ENCODE peak calls at places on chromosome 20, in four cellular contexts. I, Q, U and L are unnamed samples.

GRCh38 chr20:40687384-40688128 is 1.5 kb downstream of the MAFB start:
- DNase-seq in Q (no peak), U (peak), I (peak), L (no peak)

GRCh38 chr20:52747736-52748135 is 224.4 kb upstream of the TSHZ2 start:
- DNase-seq in U (no peak), I (peak), Q (no peak), L (no peak)

GRCh38 chr20:3090565-3090964 is 6.0 kb upstream of the AVP start:
- DNase-seq in U (no peak), Q (no peak), I (no peak), L (no peak)

GRCh38 chr20:6769953-6770831 is 2.7 kb downstream of the BMP2 start:
- DNase-seq in U (peak), I (peak), Q (no peak), L (no peak)

GRCh38 chr20:63399596-63400375 is 38.6 kb upstream of the CHRNA4 start:
- DNase-seq in I (no peak), Q (no peak), U (no peak), L (no peak)

GRCh38 chr20:34163316-34163715 is 51.3 kb upstream of the EIF2S2 start:
- DNase-seq in U (no peak), I (no peak), Q (no peak), L (no peak)

GRCh38 chr20:33789109-33789857 is 21.9 kb upstream of the CHMP4B start:
- DNase-seq in I (peak), U (peak), Q (no peak), L (no peak)

GRCh38 chr20:4812641-4813075 is 90.9 kb downstream of the PRND start:
- DNase-seq in Q (no peak), I (no peak), U (no peak), L (no peak)

GRCh38 chr20:61311656-61312387 is 59.8 kb downstream of the CDH4 start:
- DNase-seq in Q (no peak), U (no peak), I (no peak), L (no peak)

GRCh38 chr20:49313271-49313670 is 35.4 kb upstream of the ZNFX1 start:
- DNase-seq in I (no peak), Q (no peak), U (no peak), L (peak)

GRCh38 chr20:22577515-22578220 is 6.7 kb downstream of the FOXA2 start:
- DNase-seq in Q (no peak), I (no peak), U (peak), L (no peak)

GRCh38 chr20:13220194-13220856 is 749 bp upstream of the ISM1 start:
- DNase-seq in U (peak), Q (peak), I (peak), L (no peak)

GRCh38 chr20:5741089-5741488 is 9.1 kb upstream of the SHLD1 start:
- DNase-seq in Q (no peak), I (no peak), U (no peak), L (no peak)

GRCh38 chr20:36819662-36820061 is 46.1 kb upstream of the DSN1 start:
- DNase-seq in I (no peak), Q (no peak), U (no peak), L (no peak)
- H3K27ac ChIP-seq in I (peak), Q (no peak), U (peak), L (peak)

GRCh38 chr20:10637062-10637559 is 36.7 kb downstream of the JAG1 start:
- DNase-seq in U (no peak), I (no peak), Q (no peak), L (no peak)

GRCh38 chr20:10639762-10640556 is 33.8 kb downstream of the JAG1 start:
- DNase-seq in I (no peak), U (no peak), Q (no peak), L (no peak)

GRCh38 chr20:10640897-10641296 is 32.9 kb downstream of the JAG1 start:
- DNase-seq in I (no peak), Q (no peak), U (no peak), L (no peak)

GRCh38 chr20:10637563-10637962 is 36.2 kb downstream of the JAG1 start:
- DNase-seq in U (no peak), I (no peak), Q (no peak), L (no peak)

GRCh38 chr20:10639051-10639761 is 34.6 kb downstream of the JAG1 start:
- DNase-seq in I (no peak), Q (no peak), U (no peak), L (no peak)
- H3K27ac ChIP-seq in I (peak), Q (no peak), U (peak), L (peak)

DNA sequence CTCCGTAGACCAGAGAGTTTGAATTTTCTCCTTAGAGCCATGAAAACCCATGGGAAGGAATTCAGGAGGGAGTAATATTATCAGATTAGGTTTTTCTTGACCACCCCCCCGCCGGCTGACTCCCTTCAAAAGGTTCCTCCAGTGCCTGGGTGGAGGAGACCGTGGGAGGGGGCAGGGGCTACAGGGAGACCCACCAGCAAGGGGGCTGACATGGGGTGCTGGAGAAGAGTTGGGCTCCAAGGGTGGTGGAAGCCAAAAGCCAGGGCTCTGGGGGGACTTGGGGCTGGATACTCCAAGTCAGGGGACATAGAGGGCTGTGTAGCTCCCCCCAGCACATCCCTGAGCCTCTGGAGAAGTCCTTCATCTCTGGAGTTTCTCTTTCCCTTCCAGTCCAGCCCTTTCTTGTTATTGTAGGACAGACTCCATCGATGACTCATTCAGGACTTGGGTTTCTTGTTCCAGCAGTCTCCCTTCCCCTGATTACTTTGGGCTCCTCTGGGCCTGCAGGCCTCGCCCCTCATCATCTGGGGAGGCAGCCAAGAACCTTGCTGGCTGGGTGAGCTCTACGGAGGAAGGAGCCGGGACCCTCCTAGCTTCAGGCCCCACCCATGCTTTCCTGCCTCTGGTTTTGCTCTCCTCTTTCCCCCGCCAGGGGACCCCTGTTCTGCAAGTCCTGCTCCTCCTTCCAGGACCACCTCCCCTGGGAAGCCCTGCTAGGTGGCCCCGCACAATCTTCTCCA is 10.5 kb upstream of the KIAA1755 start:
- DNase-seq in Q (no peak), U (no peak), I (peak), L (no peak)
- H3K27ac ChIP-seq in Q (no peak), U (no peak), I (peak), L (no peak)

DNA sequence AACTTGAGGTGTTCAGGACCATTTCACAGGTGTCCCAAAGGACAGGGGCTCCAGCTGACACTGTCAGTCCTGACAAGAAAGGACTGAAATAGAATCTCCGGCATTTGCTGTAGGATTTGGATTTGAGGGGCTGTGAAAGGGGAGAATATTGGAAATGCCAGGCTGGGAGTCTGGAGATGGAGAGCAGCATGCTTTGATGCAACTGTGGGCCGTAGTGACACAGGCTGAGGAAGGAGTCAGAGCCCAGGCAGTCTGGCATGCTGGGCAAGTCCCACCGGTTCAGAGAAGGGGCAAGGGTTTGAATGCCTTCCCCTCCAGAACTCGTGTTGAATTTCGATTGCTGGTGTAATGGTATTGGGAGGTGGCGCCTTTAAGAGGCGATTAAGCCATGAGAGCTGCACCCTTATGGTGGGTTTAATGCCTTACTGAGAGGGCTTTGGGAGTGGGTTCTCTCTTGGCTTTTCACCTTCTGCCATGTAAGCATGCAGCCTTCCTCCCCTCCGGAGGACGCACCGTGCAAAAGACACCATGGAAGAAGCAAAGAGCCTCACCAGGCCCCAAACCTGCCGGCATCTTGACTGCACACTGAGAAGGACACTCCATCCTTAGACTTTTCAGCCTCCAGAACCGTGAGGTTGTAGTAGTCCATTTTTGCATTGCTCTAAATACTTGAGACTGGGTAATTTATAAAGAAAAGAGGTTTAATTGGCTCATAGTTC is 9.4 kb upstream of the PYGB start:
- DNase-seq in Q (no peak), U (no peak), I (no peak), L (no peak)
- H3K27ac ChIP-seq in Q (no peak), U (no peak), I (peak), L (no peak)

DNA sequence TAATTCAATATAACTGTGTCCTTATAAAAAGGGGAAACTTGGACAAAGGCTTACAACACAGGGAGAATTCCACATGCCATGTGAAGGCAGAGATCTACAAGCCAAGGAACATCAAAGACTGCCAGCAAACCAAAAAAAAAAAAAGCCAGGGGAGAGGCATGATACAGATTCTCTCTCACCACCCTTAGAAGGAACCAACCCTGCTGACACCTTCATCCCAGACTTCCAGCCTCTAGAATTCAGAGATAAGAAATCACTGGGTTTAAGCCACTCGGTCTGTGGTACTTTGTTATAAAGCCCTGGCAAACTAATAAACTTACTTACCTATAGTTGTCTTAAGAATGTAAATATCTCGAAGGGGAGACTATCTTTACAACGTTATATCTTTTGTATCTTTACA is 4.4 kb downstream of the SERINC3 start:
- DNase-seq in U (no peak), I (no peak), Q (no peak), L (no peak)
- H3K27ac ChIP-seq in U (no peak), I (no peak), Q (no peak), L (no peak)

DNA sequence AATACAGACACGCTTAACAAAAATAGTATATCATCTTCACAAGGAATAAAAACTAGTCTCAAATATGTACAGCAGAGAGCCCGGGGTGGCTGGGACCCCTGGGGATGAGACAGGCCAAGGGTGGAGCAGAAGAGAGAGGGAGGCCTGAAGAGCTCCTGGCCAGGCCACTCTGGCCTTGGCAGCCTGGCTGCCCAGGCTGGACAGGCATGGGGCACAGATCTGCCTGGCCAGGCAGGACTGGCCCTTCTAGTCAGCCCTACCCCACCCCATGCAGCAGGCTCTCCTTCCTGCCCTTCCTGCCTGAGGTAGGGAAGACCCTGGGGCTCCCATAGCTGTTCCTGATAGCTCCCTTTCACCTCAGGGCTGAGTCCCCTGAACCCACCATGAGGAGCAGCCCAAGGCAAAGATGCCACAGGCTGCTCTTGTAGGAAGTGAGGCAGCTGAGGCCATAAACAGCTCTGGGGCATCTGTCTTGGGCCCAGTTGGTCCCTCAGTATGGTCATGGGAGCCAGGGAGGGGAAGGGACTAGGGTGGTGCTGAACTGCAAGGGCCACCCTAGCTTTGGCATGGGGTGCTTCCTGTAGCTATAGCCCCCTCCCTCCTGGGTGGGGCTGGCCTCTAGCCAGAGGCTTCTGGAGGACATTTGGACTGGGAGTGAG is 27.1 kb downstream of the COX4I2 start:
- DNase-seq in Q (no peak), U (no peak), I (no peak), L (no peak)
- H3K27ac ChIP-seq in Q (no peak), U (peak), I (peak), L (peak)

DNA sequence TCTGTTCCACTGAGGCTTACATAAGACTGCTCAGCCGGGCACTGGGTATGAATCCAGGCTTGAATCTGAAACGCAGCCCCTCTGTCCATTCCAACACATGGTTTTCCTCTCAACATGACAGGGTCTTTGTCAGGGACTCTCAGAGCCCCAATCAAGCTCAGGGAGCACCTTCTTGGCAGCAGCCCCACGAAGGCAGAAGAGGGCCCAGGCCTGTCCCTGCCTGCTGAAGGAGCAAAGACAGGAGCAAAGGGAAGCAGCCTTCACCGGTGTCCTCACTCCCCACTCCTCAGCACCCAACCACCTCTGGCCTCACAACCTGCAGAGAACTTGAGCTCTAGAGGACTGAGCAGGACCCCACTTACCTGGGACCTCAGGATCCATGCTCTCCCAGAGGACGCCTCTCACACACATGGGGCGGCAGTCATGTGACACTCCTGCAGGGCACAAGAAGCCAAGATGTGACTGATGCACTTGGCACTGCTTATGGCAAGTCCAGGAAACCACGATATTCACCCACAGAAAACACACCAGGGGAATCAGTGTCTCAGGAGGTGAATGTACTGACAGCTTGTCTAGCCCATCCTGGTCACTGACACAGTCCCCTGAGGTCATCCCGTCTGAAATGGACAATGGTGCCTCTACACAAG is 4.3 kb downstream of the SNHG17 start:
- DNase-seq in U (no peak), I (no peak), Q (no peak), L (no peak)
- H3K27ac ChIP-seq in U (no peak), I (no peak), Q (no peak), L (no peak)

GRCh38 chr20:62314711-62315302 is 12.0 kb downstream of the ADRM1 start:
- DNase-seq in U (no peak), I (no peak), Q (no peak), L (no peak)

GRCh38 chr20:62316331-62317166 is 13.8 kb downstream of the ADRM1 start:
- DNase-seq in Q (no peak), I (no peak), U (no peak), L (peak)

GRCh38 chr20:62314339-62314638 is 11.5 kb downstream of the ADRM1 start:
- DNase-seq in I (no peak), Q (no peak), U (no peak), L (no peak)

GRCh38 chr20:62317167-62317655 is 14.4 kb downstream of the ADRM1 start:
- DNase-seq in Q (no peak), I (no peak), U (no peak), L (no peak)

GRCh38 chr20:62315773-62316172 is 13.0 kb downstream of the ADRM1 start:
- DNase-seq in I (no peak), U (no peak), Q (no peak), L (no peak)
- H3K27ac ChIP-seq in I (no peak), U (no peak), Q (no peak), L (no peak)

GRCh38 chr20:54004397-54004940 is 65.9 kb downstream of the BCAS1 start:
- DNase-seq in Q (no peak), I (no peak), U (no peak), L (no peak)
- H3K27ac ChIP-seq in Q (no peak), I (no peak), U (no peak), L (no peak)